ENCODE peak calls at places on chromosomes 2 and 18, in five cellular contexts. One of them, this sample, is unnamed.

GRCh38 chr2:221104391-221104811 is 467.7 kb downstream of the EPHA4 start:
- DNase-seq in SK-N-SH: no peak
- DNase-seq in K562: no peak
- DNase-seq in GM12878: no peak
- DNase-seq in HepG2: no peak
- DNase-seq in this sample: no peak

GRCh38 chr2:16373341-16373740 is 292.3 kb downstream of the CYRIA start:
- DNase-seq in GM12878: no peak
- DNase-seq in K562: no peak
- DNase-seq in SK-N-SH: no peak
- DNase-seq in HepG2: no peak
- DNase-seq in this sample: no peak

GRCh38 chr2:63051795-63052333 is 1.2 kb downstream of the OTX1 start:
- DNase-seq in HepG2: no peak
- DNase-seq in GM12878: no peak
- DNase-seq in SK-N-SH: peak; percentile 29
- DNase-seq in K562: no peak
- DNase-seq in this sample: no peak

GRCh38 chr2:10620481-10620880 is 69.3 kb downstream of the NOL10 start:
- DNase-seq in GM12878: no peak
- DNase-seq in HepG2: no peak
- DNase-seq in K562: no peak
- DNase-seq in SK-N-SH: no peak
- DNase-seq in this sample: no peak

GRCh38 chr2:174038472-174038871 is 73.3 kb upstream of the SP3 start:
- DNase-seq in SK-N-SH: no peak
- DNase-seq in HepG2: no peak
- DNase-seq in K562: no peak
- DNase-seq in GM12878: no peak
- DNase-seq in this sample: no peak

GRCh38 chr2:67561411-67561965 is 164.4 kb downstream of the ETAA1 start:
- DNase-seq in SK-N-SH: peak; percentile 69
- DNase-seq in HepG2: no peak
- DNase-seq in K562: no peak
- DNase-seq in GM12878: no peak
- DNase-seq in this sample: peak; percentile 20

GRCh38 chr2:44358498-44358897 is 2.8 kb downstream of the PREPL start:
- DNase-seq in GM12878: peak; percentile 64
- DNase-seq in SK-N-SH: no peak
- DNase-seq in HepG2: no peak
- DNase-seq in K562: no peak
- DNase-seq in this sample: no peak

GRCh38 chr2:12167525-12168317 is 421.3 kb downstream of the LPIN1 start:
- DNase-seq in HepG2: peak; percentile 60
- DNase-seq in K562: no peak
- DNase-seq in SK-N-SH: peak; percentile 46
- DNase-seq in GM12878: no peak
- DNase-seq in this sample: no peak

GRCh38 chr2:170577356-170577755 is 137.8 kb upstream of the SP5 start:
- DNase-seq in HepG2: no peak
- DNase-seq in GM12878: no peak
- DNase-seq in K562: no peak
- DNase-seq in SK-N-SH: no peak
- DNase-seq in this sample: no peak

GRCh38 chr2:147149589-147150245 is 695.1 kb upstream of the ACVR2A start:
- DNase-seq in K562: no peak
- DNase-seq in HepG2: no peak
- DNase-seq in GM12878: no peak
- DNase-seq in SK-N-SH: no peak
- DNase-seq in this sample: no peak

GRCh38 chr2:46329803-46330775 is 32.9 kb downstream of the EPAS1 start:
- DNase-seq in HepG2: peak; percentile 67
- DNase-seq in K562: no peak
- DNase-seq in SK-N-SH: no peak
- DNase-seq in GM12878: no peak
- DNase-seq in this sample: no peak

GRCh38 chr2:227783404-227784138 is 30.1 kb upstream of the CCL20 start:
- DNase-seq in K562: no peak
- DNase-seq in SK-N-SH: no peak
- DNase-seq in GM12878: peak; percentile 81
- DNase-seq in HepG2: no peak
- DNase-seq in this sample: no peak

GRCh38 chr18:46182633-46183401 is 78.6 kb downstream of the HAUS1 start:
- DNase-seq in GM12878: no peak
- DNase-seq in HepG2: no peak
- DNase-seq in K562: no peak
- DNase-seq in SK-N-SH: no peak
- DNase-seq in this sample: no peak

GRCh38 chr2:155250800-155251199 is 552.3 kb downstream of the KCNJ3 start:
- DNase-seq in GM12878: no peak
- DNase-seq in SK-N-SH: peak; percentile 5
- DNase-seq in HepG2: peak; percentile 9
- DNase-seq in K562: no peak
- DNase-seq in this sample: peak; percentile 13

GRCh38 chr2:52034706-52035105 is 1002.8 kb upstream of the NRXN1 start:
- DNase-seq in HepG2: no peak
- DNase-seq in K562: no peak
- DNase-seq in GM12878: no peak
- DNase-seq in SK-N-SH: no peak
- DNase-seq in this sample: no peak

GRCh38 chr2:11662882-11663281 is 7.1 kb downstream of the NTSR2 start:
- DNase-seq in SK-N-SH: no peak
- DNase-seq in K562: no peak
- DNase-seq in GM12878: no peak
- DNase-seq in HepG2: no peak
- DNase-seq in this sample: no peak

GRCh38 chr2:239822146-239822945 is 202.8 kb downstream of the NDUFA10 start:
- DNase-seq in GM12878: peak; percentile 4
- DNase-seq in K562: no peak
- DNase-seq in HepG2: no peak
- DNase-seq in SK-N-SH: no peak
- DNase-seq in this sample: no peak

GRCh38 chr2:43486604-43487003 is 109.2 kb downstream of the THADA start:
- DNase-seq in GM12878: no peak
- DNase-seq in SK-N-SH: no peak
- DNase-seq in HepG2: no peak
- DNase-seq in K562: no peak
- DNase-seq in this sample: no peak

GRCh38 chr18:650428-650858 is 7.0 kb upstream of the TYMS start:
- DNase-seq in SK-N-SH: no peak
- DNase-seq in HepG2: no peak
- DNase-seq in K562: no peak
- DNase-seq in GM12878: peak; percentile 74
- DNase-seq in this sample: no peak

GRCh38 chr2:69166465-69166811 is 153.5 kb downstream of the ANTXR1 start:
- DNase-seq in GM12878: no peak
- DNase-seq in SK-N-SH: no peak
- DNase-seq in HepG2: no peak
- DNase-seq in K562: no peak
- DNase-seq in this sample: no peak

GRCh38 chr2:12352891-12353290 is 363.8 kb upstream of the TRIB2 start:
- DNase-seq in K562: no peak
- DNase-seq in HepG2: no peak
- DNase-seq in GM12878: no peak
- DNase-seq in SK-N-SH: no peak
- DNase-seq in this sample: no peak

GRCh38 chr2:197934926-197935274 is 130.5 kb downstream of the PLCL1 start:
- DNase-seq in GM12878: no peak
- DNase-seq in HepG2: no peak
- DNase-seq in K562: no peak
- DNase-seq in SK-N-SH: no peak
- DNase-seq in this sample: no peak

GRCh38 chr2:162245737-162246136 is 2.5 kb upstream of the FAP start:
- DNase-seq in SK-N-SH: no peak
- DNase-seq in K562: no peak
- DNase-seq in HepG2: no peak
- DNase-seq in GM12878: no peak
- DNase-seq in this sample: no peak

GRCh38 chr18:61129001-61129400 is 204.2 kb upstream of the CDH20 start:
- DNase-seq in SK-N-SH: no peak
- DNase-seq in K562: no peak
- DNase-seq in HepG2: no peak
- DNase-seq in GM12878: no peak
- DNase-seq in this sample: no peak

GRCh38 chr18:23209031-23209430 is 73.7 kb downstream of the CABLES1 start:
- DNase-seq in K562: no peak
- DNase-seq in SK-N-SH: no peak
- DNase-seq in HepG2: peak; percentile 53
- DNase-seq in GM12878: no peak
- DNase-seq in this sample: no peak

GRCh38 chr2:178946494-178946893 is 103.4 kb downstream of the CCDC141 start:
- DNase-seq in HepG2: no peak
- DNase-seq in K562: no peak
- DNase-seq in SK-N-SH: no peak
- DNase-seq in GM12878: no peak
- DNase-seq in this sample: no peak

DNA sequence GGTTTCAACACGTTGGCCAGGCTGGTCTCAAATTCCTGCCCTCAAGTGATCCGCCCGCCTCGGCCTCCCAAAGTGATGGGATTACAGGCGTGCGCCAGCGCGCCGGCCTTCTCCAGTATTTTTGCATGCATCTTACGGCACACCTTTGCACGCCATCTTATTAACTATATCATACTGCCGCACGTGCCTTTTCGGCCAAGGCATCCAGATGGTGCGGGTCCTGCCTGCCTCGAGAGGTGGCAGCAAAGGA is 759 bp upstream of the ING5 start:
- DNase-seq in K562: no peak
- DNase-seq in SK-N-SH: no peak
- DNase-seq in HepG2: no peak
- DNase-seq in GM12878: peak; percentile 51
- DNase-seq in this sample: no peak
- TF ChIP-seq FOXM1 in K562: no peak
- TF ChIP-seq FOXM1 in SK-N-SH: no peak
- TF ChIP-seq FOXM1 in HepG2: no peak
- TF ChIP-seq FOXM1 in GM12878: no peak
- TF ChIP-seq FOXM1 in this sample: no peak

GRCh38 chr2:58494059-58494458 is 252.9 kb upstream of the FANCL start:
- DNase-seq in HepG2: no peak
- DNase-seq in K562: no peak
- DNase-seq in SK-N-SH: no peak
- DNase-seq in GM12878: no peak
- DNase-seq in this sample: no peak
- TF ChIP-seq FOXM1 in HepG2: no peak
- TF ChIP-seq FOXM1 in K562: no peak
- TF ChIP-seq FOXM1 in SK-N-SH: no peak
- TF ChIP-seq FOXM1 in GM12878: no peak
- TF ChIP-seq FOXM1 in this sample: no peak

DNA sequence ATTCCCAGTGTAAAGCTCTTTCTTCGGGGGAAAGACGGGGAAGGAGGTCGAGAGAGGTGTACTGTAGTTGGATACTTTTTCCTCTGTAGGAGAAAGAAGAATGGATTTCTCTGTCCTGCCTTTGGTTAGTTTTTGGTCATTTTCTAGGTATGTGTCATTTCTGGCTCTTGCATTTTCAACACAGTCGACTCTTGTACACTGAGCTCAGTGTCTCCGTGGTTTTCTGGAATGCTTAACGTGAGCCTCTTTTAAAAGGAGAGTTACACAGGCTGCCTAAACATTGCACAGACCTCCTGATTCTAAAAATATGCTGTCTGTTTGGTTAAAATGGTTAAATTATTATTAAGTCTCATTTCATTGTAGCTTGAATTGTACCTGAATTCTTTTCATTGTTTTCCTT is 21.8 kb upstream of the GLS start:
- DNase-seq in K562: no peak
- DNase-seq in GM12878: no peak
- DNase-seq in SK-N-SH: no peak
- DNase-seq in HepG2: peak; percentile 55
- DNase-seq in this sample: no peak
- TF ChIP-seq FOXM1 in K562: no peak
- TF ChIP-seq FOXM1 in GM12878: no peak
- TF ChIP-seq FOXM1 in SK-N-SH: no peak
- TF ChIP-seq FOXM1 in HepG2: no peak
- TF ChIP-seq FOXM1 in this sample: no peak

DNA sequence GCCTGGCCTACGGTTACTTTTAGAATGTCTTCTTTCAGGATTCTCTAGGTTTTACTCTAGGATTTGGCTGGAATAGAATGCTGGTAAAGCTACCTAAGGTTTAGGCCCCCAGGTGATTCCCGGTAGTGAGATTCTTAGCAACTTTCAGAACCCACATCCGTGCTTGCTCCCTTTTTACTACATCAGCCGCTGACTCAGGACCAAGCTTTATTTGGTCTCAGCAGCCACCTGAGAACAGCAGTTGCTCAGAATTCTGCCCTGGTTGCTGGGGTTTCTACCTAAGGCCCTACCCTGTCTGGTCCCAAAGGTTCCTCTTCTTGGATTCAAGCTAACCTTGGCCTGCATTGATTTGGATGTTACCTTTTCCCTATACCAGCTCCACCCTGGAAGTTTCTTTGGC is 36.1 kb upstream of the NDUFV2 start:
- DNase-seq in K562: no peak
- DNase-seq in SK-N-SH: no peak
- DNase-seq in GM12878: no peak
- DNase-seq in HepG2: no peak
- DNase-seq in this sample: no peak
- TF ChIP-seq FOXM1 in K562: no peak
- TF ChIP-seq FOXM1 in SK-N-SH: no peak
- TF ChIP-seq FOXM1 in GM12878: no peak
- TF ChIP-seq FOXM1 in HepG2: no peak
- TF ChIP-seq FOXM1 in this sample: no peak

DNA sequence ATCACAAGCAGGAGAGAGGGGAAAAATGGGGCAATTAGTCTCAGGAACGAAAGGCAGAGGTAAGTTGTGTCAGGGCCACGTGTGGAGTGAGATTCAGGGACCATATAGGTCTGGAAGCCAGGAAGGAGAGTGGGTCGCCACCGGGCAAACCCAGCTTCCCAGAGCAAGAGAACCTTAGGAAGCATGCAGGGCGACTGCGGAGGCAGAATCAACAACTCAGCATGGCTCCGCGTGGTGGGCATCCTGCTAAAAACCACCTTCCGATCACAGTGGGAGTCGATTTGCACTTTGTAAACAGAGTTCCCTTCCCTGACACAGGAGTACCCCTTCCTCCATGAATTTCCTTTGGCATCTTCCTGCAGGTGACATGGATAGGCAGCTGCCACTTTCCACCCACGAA is 114.6 kb downstream of the TTC32 start:
- DNase-seq in HepG2: no peak
- DNase-seq in K562: no peak
- DNase-seq in GM12878: no peak
- DNase-seq in SK-N-SH: no peak
- DNase-seq in this sample: no peak
- TF ChIP-seq FOXM1 in HepG2: no peak
- TF ChIP-seq FOXM1 in K562: no peak
- TF ChIP-seq FOXM1 in GM12878: no peak
- TF ChIP-seq FOXM1 in SK-N-SH: no peak
- TF ChIP-seq FOXM1 in this sample: no peak

This sample was measured in HEK293T.